ENCODE peak calls at places on chromosomes 16 and 17, in nine cellular contexts. Q is hepatocyte, E is ovary, K is esophagus squamous epithelium, X is thoracic aorta, O is RWPE2, M is mucosa of descending colon, A is aorta, H is heart right ventricle. V is an unnamed sample.

GRCh38 chr17:42673885-42674754 is 2.7 kb downstream of the PLEKHH3 start:
- DNase-seq in Q (peak; percentile 55), E (peak; percentile 89), K (no peak), X (no peak), O (no peak), M (peak; percentile 60), A (peak; percentile 90), H (peak; percentile 82), V (peak; percentile 75)

GRCh38 chr17:70905796-70906195 is 736.5 kb downstream of the KCNJ2 start:
- DNase-seq in Q (peak; percentile 13), E (no peak), K (no peak), X (peak; percentile 2), O (no peak), M (peak; percentile 9), A (no peak), H (peak; percentile 45), V (no peak)

GRCh38 chr16:27444015-27444414 is 42.0 kb downstream of the IL21R start:
- DNase-seq in Q (no peak), E (no peak), K (no peak), X (no peak), O (peak; percentile 42), M (no peak), A (peak; percentile 20), H (no peak), V (no peak)

GRCh38 chr16:56193951-56194726 is 2.9 kb downstream of the GNAO1 start:
- DNase-seq in Q (peak; percentile 92), E (peak; percentile 88), K (no peak), X (peak; percentile 20), O (peak; percentile 73), M (peak; percentile 62), A (peak; percentile 94), H (peak; percentile 88), V (peak; percentile 92)

GRCh38 chr17:82292251-82293154 is 19.0 kb upstream of the CSNK1D start:
- DNase-seq in Q (peak; percentile 98), E (peak; percentile 95), K (peak; percentile 81), X (peak; percentile 93), O (peak; percentile 98), M (peak; percentile 96), A (peak; percentile 97), H (peak; percentile 97), V (peak; percentile 99)

GRCh38 chr17:20263595-20263994 is 203.7 kb downstream of the LGALS9B start:
- DNase-seq in Q (no peak), E (no peak), K (no peak), X (no peak), O (no peak), M (no peak), A (no peak), H (no peak), V (no peak)

GRCh38 chr17:2405247-2405926 is 4.5 kb upstream of the MNT start:
- DNase-seq in Q (peak; percentile 53), E (no peak), K (no peak), X (no peak), O (no peak), M (no peak), A (no peak), H (no peak), V (no peak)

GRCh38 chr17:45243750-45244149 is 18.1 kb downstream of the SPATA32 start:
- DNase-seq in Q (no peak), E (no peak), K (no peak), X (no peak), O (no peak), M (peak; percentile 82), A (peak; percentile 72), H (no peak), V (no peak)

GRCh38 chr17:52235416-52235960 is 77.0 kb upstream of the CA10 start:
- DNase-seq in Q (no peak), E (no peak), K (no peak), X (no peak), O (no peak), M (no peak), A (no peak), H (no peak), V (no peak)

GRCh38 chr16:31260136-31260931 is 559 bp downstream of the ITGAM start:
- DNase-seq in Q (no peak), E (no peak), K (no peak), X (no peak), O (peak; percentile 42), M (no peak), A (peak; percentile 62), H (no peak), V (no peak)

GRCh38 chr17:31416503-31416923 is 25.0 kb downstream of the RAB11FIP4 start:
- DNase-seq in Q (no peak), E (no peak), K (no peak), X (no peak), O (no peak), M (no peak), A (peak; percentile 59), H (peak; percentile 19), V (no peak)

GRCh38 chr16:57801098-57801855 is 1.0 kb downstream of the KIFC3 start:
- DNase-seq in Q (peak; percentile 67), E (no peak), K (no peak), X (no peak), O (no peak), M (no peak), A (no peak), H (no peak), V (no peak)

GRCh38 chr17:44749076-44750020 is 9.4 kb upstream of the ADAM11 start:
- DNase-seq in Q (no peak), E (no peak), K (no peak), X (no peak), O (peak; percentile 60), M (no peak), A (no peak), H (no peak), V (no peak)

GRCh38 chr16:66758086-66758485 is 6.7 kb upstream of the DYNC1LI2 start:
- DNase-seq in Q (no peak), E (no peak), K (no peak), X (no peak), O (no peak), M (no peak), A (no peak), H (no peak), V (no peak)

GRCh38 chr17:67488161-67488560 is 111.1 kb downstream of the PITPNC1 start:
- DNase-seq in Q (no peak), E (no peak), K (no peak), X (no peak), O (no peak), M (no peak), A (no peak), H (peak; percentile 57), V (no peak)

GRCh38 chr17:37743612-37743874 is 1.3 kb downstream of the HNF1B start:
- DNase-seq in Q (peak; percentile 81), E (no peak), K (no peak), X (no peak), O (no peak), M (peak; percentile 74), A (no peak), H (no peak), V (no peak)

GRCh38 chr17:37741334-37742113 is 3.3 kb downstream of the HNF1B start:
- DNase-seq in Q (no peak), E (no peak), K (no peak), X (no peak), O (no peak), M (peak; percentile 37), A (no peak), H (no peak), V (no peak)

GRCh38 chr17:37740861-37741260 is 4.0 kb downstream of the HNF1B start:
- DNase-seq in Q (no peak), E (no peak), K (no peak), X (no peak), O (no peak), M (no peak), A (no peak), H (no peak), V (no peak)

GRCh38 chr17:37742762-37743611 is 1.9 kb downstream of the HNF1B start:
- DNase-seq in Q (peak; percentile 74), E (no peak), K (no peak), X (no peak), O (no peak), M (peak; percentile 42), A (no peak), H (no peak), V (no peak)

DNA sequence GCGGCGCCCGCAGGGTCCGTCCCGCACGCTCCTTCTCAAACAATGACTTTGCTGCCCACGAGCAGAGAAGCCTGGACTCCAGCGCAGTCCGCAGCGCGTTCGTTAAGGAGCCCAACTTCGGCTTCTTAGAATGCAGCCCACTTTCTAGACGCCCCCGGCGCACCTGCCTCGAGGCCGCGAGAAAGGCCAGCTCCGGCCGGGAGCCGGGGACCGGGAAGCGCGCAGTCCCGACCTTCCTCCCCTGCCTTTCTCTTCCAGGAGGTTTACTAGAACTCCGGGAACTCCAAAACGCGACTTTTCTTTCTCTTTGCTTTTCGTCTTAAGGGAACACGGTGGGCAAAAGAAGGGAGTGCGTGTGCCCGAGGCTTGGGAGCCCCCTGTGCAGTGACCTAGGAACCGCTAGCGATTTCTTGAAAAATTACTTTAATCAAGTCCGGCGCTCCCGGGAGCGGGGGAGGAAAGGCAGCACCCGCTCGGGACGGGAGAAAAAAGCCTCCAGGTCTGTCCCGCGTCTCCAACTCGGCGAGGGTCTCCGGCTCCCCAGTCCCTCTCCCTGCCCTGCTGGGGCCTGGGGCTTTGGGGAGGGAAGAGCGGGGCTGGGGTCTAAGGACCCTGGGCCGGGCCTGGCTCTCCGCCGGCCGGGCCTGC is 2.6 kb downstream of the HNF1B start:
- DNase-seq in Q (peak; percentile 42), E (no peak), K (no peak), X (no peak), O (no peak), M (no peak), A (no peak), H (no peak), V (no peak)
- H3K4me3 ChIP-seq in Q (peak overlapping the region; percentile 86), E (peak overlapping the region; percentile 30), K (peak overlapping the region; percentile 9), X (peak overlapping the region; percentile 66), O (peak overlapping the region; percentile 9), M (peak overlapping the region; percentile 56), A (peak overlapping the region; percentile 11), H (peak overlapping the region; percentile 37), V (no peak overlapping the region)

GRCh38 chr16:22336581-22336980 is 37.8 kb downstream of the CDR2 start:
- DNase-seq in Q (no peak), E (no peak), K (no peak), X (no peak), O (no peak), M (no peak), A (no peak), H (no peak), V (no peak)
- H3K36me3 ChIP-seq in Q (no peaks in the 10 kb centered on the region), E (no peaks in the 10 kb centered on the region), K (peaks cover 70% of the 10 kb centered on the region), X (peaks cover 34% of the 10 kb centered on the region), O (peaks cover 81% of the 10 kb centered on the region), M (peaks cover 2% of the 10 kb centered on the region), A (peaks cover 4% of the 10 kb centered on the region), H (no peaks in the 10 kb centered on the region), V (peaks cover 47% of the 10 kb centered on the region)

GRCh38 chr16:9901-10665 is 43.3 kb downstream of the POLR3K start:
- DNase-seq in Q (no peak), E (no peak), K (no peak), X (no peak), O (no peak), M (no peak), A (no peak), H (peak; percentile 31), V (peak; percentile 36)
- H3K4me3 ChIP-seq in Q (no peak overlapping the region), E (no peak overlapping the region), K (no peak overlapping the region), X (no peak overlapping the region), O (no peak overlapping the region), M (no peak overlapping the region), A (no peak overlapping the region), H (no peak overlapping the region), V (peak overlapping the region; percentile 11)

DNA sequence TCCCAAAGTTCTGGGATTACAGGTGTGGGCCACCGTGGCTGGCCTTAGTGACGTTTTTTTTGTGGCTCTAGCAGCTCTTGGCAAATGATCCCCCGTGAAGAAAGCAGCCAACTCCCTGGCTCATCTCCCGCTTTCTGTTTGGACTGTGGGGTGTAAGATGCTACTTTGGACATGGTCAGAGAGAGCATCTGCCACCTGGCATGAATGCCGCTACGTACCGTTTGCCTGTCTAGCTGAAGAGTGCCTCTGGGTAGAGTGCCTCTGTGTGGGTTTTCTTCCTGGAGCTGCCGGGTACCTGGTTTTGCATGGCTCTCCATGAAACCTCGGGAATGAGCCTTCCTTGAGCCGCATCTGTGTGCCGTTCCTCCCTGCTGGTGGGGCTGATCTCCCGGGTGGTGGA is 34.3 kb downstream of the NDEL1 start:
- DNase-seq in Q (no peak), E (no peak), K (no peak), X (no peak), O (no peak), M (no peak), A (no peak), H (no peak), V (no peak)
- H3K36me3 ChIP-seq in Q (no peaks in the 10 kb centered on the region), E (no peaks in the 10 kb centered on the region), K (peaks cover 85% of the 10 kb centered on the region), X (peaks cover 8% of the 10 kb centered on the region), O (peaks cover 50% of the 10 kb centered on the region), M (peaks cover 6% of the 10 kb centered on the region), A (peaks cover 7% of the 10 kb centered on the region), H (no peaks in the 10 kb centered on the region), V (peaks cover 48% of the 10 kb centered on the region)